ENCODE peak calls at places on chromosomes 13 and 19, in eight cellular contexts. Y, L, B, K, F, I, M and W are unnamed samples.

GRCh38 chr19:803686-804418 is 6.6 kb downstream of the PTBP1 start:
- DNase-seq in Y (no peak), L (no peak), B (no peak), K (peak; percentile 60), F (no peak), I (no peak), M (no peak), W (no peak)

GRCh38 chr13:114047358-114047881 is 73.5 kb upstream of the C13orf46 start:
- DNase-seq in Y (no peak), L (peak; percentile 20), B (no peak), K (no peak), F (no peak), I (no peak), M (peak; percentile 37), W (no peak)

GRCh38 chr13:100645382-100645781 is 29.2 kb downstream of the TMTC4 start:
- DNase-seq in Y (no peak), L (no peak), B (no peak), K (no peak), F (no peak), I (no peak), M (no peak), W (no peak)

GRCh38 chr13:60990032-60990733 is 425.5 kb downstream of the PCDH20 start:
- DNase-seq in Y (peak; percentile 1), L (no peak), B (no peak), K (no peak), F (peak; percentile 54), I (no peak), M (peak; percentile 45), W (no peak)

GRCh38 chr19:53466726-53467125 is 807 bp upstream of the ZNF813 start:
- DNase-seq in Y (no peak), L (no peak), B (peak; percentile 21), K (no peak), F (no peak), I (no peak), M (no peak), W (no peak)

GRCh38 chr13:51027644-51028043 is 83.4 kb downstream of the C13orf42 start:
- DNase-seq in Y (no peak), L (no peak), B (no peak), K (no peak), F (no peak), I (no peak), M (no peak), W (no peak)

GRCh38 chr19:35766571-35767104 is 8.7 kb downstream of the PROSER3 start:
- DNase-seq in Y (no peak), L (no peak), B (no peak), K (peak; percentile 61), F (no peak), I (no peak), M (peak; percentile 58), W (no peak)

GRCh38 chr19:15282311-15282705 is 50.0 kb downstream of the BRD4 start:
- DNase-seq in Y (no peak), L (no peak), B (no peak), K (no peak), F (peak; percentile 89), I (no peak), M (no peak), W (no peak)

GRCh38 chr13:113864303-113864890 is 521 bp upstream of the GAS6 start:
- DNase-seq in Y (peak; percentile 18), L (no peak), B (no peak), K (no peak), F (peak; percentile 19), I (no peak), M (no peak), W (no peak)

GRCh38 chr19:39531834-39532232 is 819 bp downstream of the EID2B start:
- DNase-seq in Y (peak; percentile 21), L (no peak), B (no peak), K (no peak), F (peak; percentile 6), I (no peak), M (no peak), W (no peak)

GRCh38 chr13:111411186-111411858 is 90.9 kb downstream of the TEX29 start:
- DNase-seq in Y (no peak), L (no peak), B (no peak), K (peak; percentile 48), F (no peak), I (no peak), M (no peak), W (no peak)

GRCh38 chr19:45187421-45188100 is 9.0 kb downstream of the BLOC1S3 start:
- DNase-seq in Y (no peak), L (no peak), B (peak; percentile 61), K (no peak), F (no peak), I (peak; percentile 31), M (no peak), W (no peak)

GRCh38 chr13:54226866-54227265 is 1198.3 kb downstream of the OLFM4 start:
- DNase-seq in Y (no peak), L (no peak), B (no peak), K (no peak), F (no peak), I (no peak), M (no peak), W (no peak)

GRCh38 chr19:45254044-45254531 is 3.0 kb downstream of the MARK4 start:
- DNase-seq in Y (no peak), L (no peak), B (no peak), K (no peak), F (no peak), I (no peak), M (peak; percentile 69), W (no peak)

GRCh38 chr13:108257238-108257637 is 12.3 kb upstream of the TNFSF13B start:
- DNase-seq in Y (no peak), L (no peak), B (no peak), K (no peak), F (no peak), I (no peak), M (no peak), W (no peak)

GRCh38 chr13:22061371-22061805 is 390.5 kb downstream of the FGF9 start:
- DNase-seq in Y (no peak), L (no peak), B (no peak), K (no peak), F (no peak), I (no peak), M (no peak), W (no peak)

GRCh38 chr13:102402292-102402691 is 444 bp upstream of the FGF14 start:
- DNase-seq in Y (no peak), L (peak; percentile 42), B (peak; percentile 10), K (no peak), F (peak; percentile 27), I (peak; percentile 28), M (no peak), W (peak; percentile 73)

GRCh38 chr13:75864718-75865117 is 228.6 kb downstream of the LMO7 start:
- DNase-seq in Y (peak; percentile 94), L (peak; percentile 61), B (no peak), K (no peak), F (peak; percentile 97), I (no peak), M (no peak), W (no peak)

GRCh38 chr13:62049992-62050391 is 634.3 kb upstream of the PCDH20 start:
- DNase-seq in Y (no peak), L (no peak), B (no peak), K (no peak), F (no peak), I (no peak), M (no peak), W (no peak)

GRCh38 chr19:16588824-16589577 is 16.8 kb upstream of the SLC35E1 start:
- DNase-seq in Y (no peak), L (no peak), B (no peak), K (no peak), F (no peak), I (no peak), M (peak; percentile 63), W (no peak)
- H3K4me3 ChIP-seq in Y (no peak overlapping the region), L (no peak overlapping the region), B (no peak overlapping the region), K (no peak overlapping the region), F (no peak overlapping the region), I (no peak overlapping the region), M (no peak overlapping the region), W (no peak overlapping the region)

DNA sequence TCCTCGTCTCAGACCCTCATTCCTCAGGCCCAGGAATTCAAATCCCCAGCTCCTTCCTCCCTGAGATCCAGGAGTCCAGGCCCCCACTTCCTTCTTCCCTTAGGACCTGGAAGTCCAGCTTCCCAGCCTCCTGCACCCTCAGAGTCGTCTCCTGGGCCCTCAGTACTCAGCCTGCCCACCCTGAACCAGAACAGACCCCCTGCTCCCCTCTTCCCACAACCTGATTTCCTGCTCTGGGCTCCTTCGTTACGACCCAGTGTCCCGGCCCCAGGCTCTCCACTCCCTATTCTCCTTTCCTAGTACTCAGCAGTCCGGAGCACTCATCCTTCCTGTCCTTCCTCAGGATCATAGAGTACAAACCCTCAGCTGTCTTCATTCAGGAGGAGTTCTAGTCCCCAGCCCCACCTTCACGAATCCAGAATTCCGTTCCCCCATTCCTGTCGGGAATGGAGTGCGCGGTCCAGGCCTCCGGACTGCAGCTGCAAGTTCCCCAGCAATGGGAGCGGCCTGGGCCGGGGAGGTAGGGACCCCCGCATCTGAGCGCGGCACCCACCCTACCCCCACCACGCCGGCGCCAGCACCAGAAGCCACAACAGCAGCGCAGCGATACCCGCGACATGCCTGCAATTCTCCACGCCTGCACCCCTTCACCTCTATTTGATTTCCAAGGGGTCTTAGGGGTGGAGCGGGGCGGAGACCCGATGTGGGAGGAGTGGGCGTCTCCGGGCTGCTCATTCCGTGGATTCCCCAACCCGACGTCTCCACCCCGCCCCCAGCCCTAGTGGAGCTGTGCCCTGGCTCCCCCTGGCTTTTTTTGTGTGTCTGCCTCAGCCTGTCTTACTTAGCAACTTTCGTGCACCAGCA is 12.7 kb downstream of the EGLN2 start:
- DNase-seq in Y (no peak), L (no peak), B (peak; percentile 77), K (no peak), F (no peak), I (no peak), M (no peak), W (no peak)
- H3K4me3 ChIP-seq in Y (no peak overlapping the region), L (no peak overlapping the region), B (peak overlapping the region; percentile 24), K (peak overlapping the region; percentile 50), F (peak overlapping the region; percentile 43), I (no peak overlapping the region), M (no peak overlapping the region), W (peak overlapping the region; percentile 34)

DNA sequence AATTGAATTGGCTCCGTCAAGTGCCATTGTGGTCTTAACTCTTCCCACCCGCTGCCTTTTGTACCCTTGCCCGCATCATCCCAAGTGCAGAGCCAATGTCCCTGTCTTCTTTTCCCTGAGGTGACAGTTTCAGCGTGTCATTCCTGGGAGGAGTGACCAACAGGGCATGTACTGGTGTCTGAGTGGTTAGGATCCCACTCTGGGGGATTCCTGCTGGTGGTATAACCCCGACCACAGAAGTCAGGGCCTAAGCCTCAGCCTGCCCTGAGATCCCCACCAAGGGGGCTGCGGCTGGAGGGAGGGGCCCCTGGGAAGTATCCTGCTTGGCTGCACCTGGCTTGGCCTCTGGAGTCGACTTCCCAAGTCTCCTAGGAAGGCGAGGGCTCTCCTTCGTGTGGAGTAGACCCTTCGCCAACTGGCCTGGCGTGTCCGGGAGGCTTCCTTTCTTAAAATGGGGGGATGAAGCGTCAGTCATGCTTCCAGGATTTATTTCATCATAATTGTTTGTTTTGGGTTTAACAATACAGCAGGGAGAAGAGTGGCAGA is 40.6 kb downstream of the NFIX start:
- DNase-seq in Y (no peak), L (no peak), B (no peak), K (peak; percentile 62), F (no peak), I (no peak), M (no peak), W (no peak)
- H3K4me3 ChIP-seq in Y (no peak overlapping the region), L (no peak overlapping the region), B (no peak overlapping the region), K (no peak overlapping the region), F (no peak overlapping the region), I (no peak overlapping the region), M (no peak overlapping the region), W (no peak overlapping the region)

DNA sequence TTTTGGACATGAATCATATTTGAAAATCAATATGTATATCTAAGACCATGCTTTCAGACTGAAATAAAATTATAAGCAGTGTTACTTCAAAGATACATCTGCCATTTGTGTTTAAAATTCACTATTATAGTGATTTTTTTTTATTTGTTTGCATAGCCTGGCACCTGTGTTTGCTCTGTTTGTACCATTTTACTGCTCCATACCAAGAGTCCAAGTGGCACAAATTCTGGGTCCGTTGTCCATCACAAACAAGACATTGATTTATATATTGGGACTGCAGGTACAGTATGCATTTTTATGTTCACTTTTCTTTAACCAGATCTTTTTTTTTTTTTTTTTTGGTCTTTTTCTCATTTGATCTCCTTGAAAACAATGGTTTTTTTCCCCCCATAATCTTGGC is 6.7 kb upstream of the GPR183 start:
- DNase-seq in Y (no peak), L (no peak), B (no peak), K (no peak), F (no peak), I (no peak), M (no peak), W (no peak)
- H3K4me3 ChIP-seq in Y (no peak overlapping the region), L (no peak overlapping the region), B (no peak overlapping the region), K (no peak overlapping the region), F (no peak overlapping the region), I (no peak overlapping the region), M (no peak overlapping the region), W (no peak overlapping the region)